ENCODE peak calls at places on chromosomes 1 and 21, in nine cellular contexts. D, Y, M, P, L, T, H, R and O are unnamed samples.

GRCh38 chr1:234486858-234487830 is 8.2 kb upstream of the TARBP1 start:
- DNase-seq in H (no peak), D (peak), Y (no peak), P (peak), L (peak), R (peak), T (no peak), M (no peak), O (peak)

GRCh38 chr1:183764981-183765380 is 39.9 kb upstream of the RGL1 start:
- DNase-seq in P (no peak), T (no peak), D (no peak), L (peak), H (no peak), M (no peak), R (peak), Y (no peak), O (no peak)

GRCh38 chr21:45887121-45887611 is 94.4 kb upstream of the COL6A1 start:
- DNase-seq in H (no peak), P (no peak), T (no peak), L (peak), M (no peak), D (no peak), Y (no peak), R (no peak), O (no peak)

GRCh38 chr1:158022554-158023278 is 29.3 kb downstream of the KIRREL1 start:
- DNase-seq in P (no peak), L (no peak), H (no peak), T (no peak), R (no peak), D (no peak), Y (peak), M (no peak), O (no peak)

GRCh38 chr1:77759090-77760028 is at the start of gene USP33:
- DNase-seq in D (peak), L (peak), P (peak), R (peak), T (peak), H (peak), Y (peak), M (peak), O (no peak)

GRCh38 chr1:39755965-39756659 is 15.0 kb downstream of the OXCT2 start:
- DNase-seq in D (no peak), T (peak), L (no peak), H (no peak), Y (no peak), P (no peak), M (no peak), R (no peak), O (no peak)

GRCh38 chr21:28066051-28066450 is 926.6 kb downstream of the LTN1 start:
- DNase-seq in R (peak), H (no peak), D (no peak), M (no peak), T (no peak), Y (no peak), P (no peak), L (no peak), O (no peak)

GRCh38 chr1:101174722-101175121 is 62.1 kb upstream of the S1PR1 start:
- DNase-seq in L (peak), H (no peak), Y (no peak), P (no peak), M (no peak), D (peak), T (no peak), R (peak), O (no peak)

GRCh38 chr1:232207089-232207723 is 422.7 kb downstream of the SIPA1L2 start:
- DNase-seq in M (no peak), L (no peak), P (no peak), T (no peak), D (no peak), Y (no peak), R (no peak), H (no peak), O (no peak)

GRCh38 chr1:33637846-33638440 is 165.5 kb downstream of the ZSCAN20 start:
- DNase-seq in Y (no peak), D (no peak), H (no peak), M (no peak), R (no peak), P (peak), T (peak), L (no peak), O (no peak)

GRCh38 chr1:43936470-43937151 is 3.0 kb downstream of the ARTN start:
- DNase-seq in P (no peak), R (peak), D (no peak), H (peak), Y (no peak), L (no peak), T (no peak), M (no peak), O (no peak)

GRCh38 chr1:8847990-8848389 is 30.5 kb downstream of the ENO1 start:
- DNase-seq in Y (no peak), L (no peak), M (no peak), P (no peak), R (no peak), T (no peak), D (no peak), H (no peak), O (no peak)

GRCh38 chr1:239274242-239274830 is 112.0 kb upstream of the CHRM3 start:
- DNase-seq in R (no peak), Y (no peak), D (no peak), T (no peak), P (no peak), M (no peak), H (no peak), L (no peak), O (no peak)

GRCh38 chr1:235791532-235792060 is 75.1 kb downstream of the LYST start:
- DNase-seq in T (no peak), D (no peak), Y (no peak), H (no peak), M (no peak), L (no peak), P (no peak), R (no peak), O (no peak)

GRCh38 chr21:43369124-43369523 is 57.8 kb downstream of the SIK1 start:
- DNase-seq in T (no peak), L (no peak), M (no peak), D (no peak), Y (no peak), H (no peak), P (peak), R (peak), O (no peak)

GRCh38 chr1:91440845-91441244 is 36.2 kb upstream of the HFM1 start:
- DNase-seq in R (peak), H (no peak), D (no peak), L (peak), T (no peak), P (no peak), Y (no peak), M (no peak), O (no peak)

GRCh38 chr1:183244466-183244865 is 58.4 kb downstream of the LAMC2 start:
- DNase-seq in H (peak), R (peak), D (no peak), T (peak), M (no peak), Y (no peak), L (no peak), P (peak), O (peak)

GRCh38 chr1:21783679-21784603 is 992 bp upstream of the USP48 start:
- DNase-seq in T (no peak), Y (peak), P (peak), L (peak), H (peak), R (peak), D (peak), M (no peak), O (peak)

GRCh38 chr1:179745131-179745611 is 2.1 kb downstream of the FAM163A start:
- DNase-seq in D (no peak), P (no peak), T (no peak), Y (no peak), L (no peak), H (no peak), R (no peak), M (no peak), O (no peak)

GRCh38 chr1:159532922-159533321 is 2.9 kb downstream of the OR10J5 start:
- DNase-seq in H (no peak), P (no peak), D (no peak), M (no peak), L (no peak), Y (no peak), R (peak), T (no peak), O (no peak)

GRCh38 chr1:15974855-15975254 is 1.0 kb downstream of the ZBTB17 start:
- DNase-seq in L (no peak), T (no peak), Y (no peak), M (no peak), D (no peak), R (no peak), H (no peak), P (no peak), O (no peak)

GRCh38 chr1:24379733-24380315 is 33.8 kb downstream of the STPG1 start:
- DNase-seq in T (peak), R (peak), P (no peak), Y (no peak), D (no peak), M (no peak), H (no peak), L (no peak), O (no peak)

GRCh38 chr1:184691719-184692324 is 62.8 kb downstream of the EDEM3 start:
- DNase-seq in P (no peak), R (peak), T (no peak), M (no peak), H (no peak), D (peak), L (peak), Y (no peak), O (peak)

GRCh38 chr1:209583408-209583807 is at the start of gene CAMK1G:
- DNase-seq in T (no peak), P (no peak), D (no peak), L (peak), Y (no peak), R (peak), H (no peak), M (no peak), O (peak)

GRCh38 chr1:16202281-16203210 is 9.9 kb downstream of the ARHGEF19 start:
- DNase-seq in R (no peak), P (no peak), M (no peak), D (no peak), Y (no peak), H (no peak), T (no peak), L (no peak), O (no peak)

GRCh38 chr1:92843046-92843423 is 11.2 kb downstream of the RPL5 start:
- DNase-seq in D (no peak), M (no peak), L (no peak), T (no peak), H (no peak), R (no peak), Y (no peak), P (no peak), O (no peak)

GRCh38 chr1:58854576-58854975 is 70.7 kb upstream of the JUN start:
- DNase-seq in R (no peak), M (no peak), L (no peak), D (no peak), Y (no peak), T (no peak), P (no peak), H (no peak), O (no peak)

GRCh38 chr1:224932607-224933249 is 3.3 kb downstream of the DNAH14 start:
- DNase-seq in D (no peak), M (no peak), P (no peak), L (no peak), H (no peak), R (no peak), T (no peak), Y (no peak), O (no peak)

GRCh38 chr1:16072616-16073484 is 601 bp downstream of the FAM131C start:
- DNase-seq in D (no peak), P (no peak), L (no peak), M (no peak), Y (no peak), R (no peak), H (no peak), T (no peak), O (no peak)

GRCh38 chr1:167935252-167936067 is 1.0 kb upstream of the DCAF6 start:
- DNase-seq in L (peak), R (peak), T (peak), H (no peak), M (no peak), P (peak), D (peak), Y (peak), O (no peak)

GRCh38 chr1:180838535-180838934 is 74.2 kb upstream of the KIAA1614 start:
- DNase-seq in T (no peak), L (no peak), D (no peak), R (no peak), M (no peak), Y (no peak), P (no peak), H (no peak), O (no peak)

GRCh38 chr1:226725870-226726212 is 13.2 kb downstream of the ITPKB start:
- DNase-seq in T (no peak), L (no peak), R (no peak), H (no peak), P (no peak), D (no peak), M (no peak), Y (no peak), O (no peak)

GRCh38 chr1:147292012-147292411 is 49.5 kb downstream of the CHD1L start:
- DNase-seq in L (peak), H (no peak), R (peak), M (no peak), T (no peak), Y (no peak), P (no peak), D (peak), O (peak)

GRCh38 chr1:89635825-89636815 is 3.2 kb downstream of the LRRC8C start:
- DNase-seq in Y (no peak), R (peak), H (no peak), T (no peak), D (no peak), P (no peak), L (peak), M (no peak), O (no peak)

GRCh38 chr1:226312065-226312464 is 3.1 kb upstream of the LIN9 start:
- DNase-seq in R (no peak), M (no peak), D (no peak), Y (no peak), T (no peak), H (no peak), L (no peak), P (no peak), O (no peak)

GRCh38 chr1:160621633-160622413 is 25.0 kb downstream of the SLAMF1 start:
- DNase-seq in M (no peak), Y (no peak), D (no peak), T (no peak), L (no peak), P (no peak), H (no peak), R (no peak), O (no peak)

GRCh38 chr1:107339775-107340174 is 198.9 kb downstream of the NTNG1 start:
- DNase-seq in T (no peak), H (no peak), D (no peak), M (no peak), P (no peak), Y (no peak), L (no peak), R (no peak), O (no peak)

GRCh38 chr21:22346576-22346975 is 1348.4 kb downstream of the NCAM2 start:
- DNase-seq in T (no peak), L (no peak), R (no peak), P (no peak), D (no peak), Y (no peak), H (no peak), M (no peak), O (no peak)

GRCh38 chr21:35053356-35054096 is 4.4 kb upstream of the RUNX1 start:
- DNase-seq in R (no peak), M (no peak), Y (no peak), P (no peak), H (no peak), L (no peak), D (no peak), T (no peak), O (no peak)
- TF ChIP-seq CTCF in R (no peak), M (no peak), Y (no peak), P (no peak), H (no peak), L (no peak), D (peak), T (no peak), O (peak)

GRCh38 chr1:19232526-19232851 is 18.8 kb downstream of the EMC1 start:
- DNase-seq in H (no peak), T (peak), M (no peak), L (peak), Y (no peak), R (no peak), P (peak), D (peak), O (peak)
- TF ChIP-seq CTCF in H (peak), T (no peak), M (no peak), L (peak), Y (no peak), R (no peak), P (no peak), D (peak), O (peak)

DNA sequence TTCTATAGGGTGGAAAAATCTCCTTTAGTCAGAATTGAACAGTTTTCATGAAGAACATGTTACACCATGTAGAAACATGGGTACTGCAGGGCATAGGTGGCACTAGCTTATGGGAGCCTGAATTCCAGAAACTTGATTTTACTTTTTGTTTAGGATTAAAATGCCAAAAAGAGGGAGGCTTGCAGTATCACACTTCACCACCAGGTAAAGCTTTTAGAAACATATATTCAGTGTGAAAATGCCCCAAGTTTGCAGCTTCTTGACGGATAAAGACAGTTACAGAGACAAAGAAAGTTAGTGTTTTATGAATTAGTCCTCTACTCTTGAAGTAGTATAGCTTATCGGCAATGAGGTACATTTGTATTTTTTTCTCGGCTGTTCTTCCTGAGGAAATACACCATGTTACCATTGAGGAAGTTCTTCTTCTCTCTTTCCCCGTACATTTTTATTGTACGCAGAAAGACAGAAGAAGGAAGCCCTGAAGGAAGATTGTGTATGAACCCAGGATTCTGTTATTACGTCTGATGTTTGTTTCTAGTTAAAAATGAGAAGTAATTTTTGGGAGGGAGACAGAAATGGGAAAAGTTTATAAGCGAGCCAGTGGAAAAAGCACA is 66.1 kb downstream of the PBX1 start:
- DNase-seq in M (no peak), Y (no peak), D (no peak), H (no peak), R (peak), P (no peak), L (no peak), T (no peak), O (no peak)
- TF ChIP-seq CTCF in M (peak), Y (no peak), D (peak), H (peak), R (peak), P (peak), L (peak), T (no peak), O (peak)

GRCh38 chr1:912740-913301 is 10.9 kb upstream of the SAMD11 start:
- DNase-seq in H (peak), Y (peak), T (peak), M (no peak), P (peak), L (no peak), R (peak), D (no peak), O (no peak)
- TF ChIP-seq CTCF in H (no peak), Y (no peak), T (no peak), M (peak), P (peak), L (peak), R (peak), D (peak), O (no peak)

GRCh38 chr1:228669401-228669695 is 65.9 kb upstream of the RHOU start:
- DNase-seq in D (no peak), P (no peak), T (no peak), H (no peak), L (no peak), M (no peak), R (no peak), Y (no peak), O (no peak)

GRCh38 chr1:228667224-228667623 is 68.1 kb upstream of the RHOU start:
- DNase-seq in T (no peak), L (no peak), Y (no peak), H (no peak), M (no peak), D (no peak), P (no peak), R (no peak), O (no peak)

GRCh38 chr1:228666686-228667085 is 68.6 kb upstream of the RHOU start:
- DNase-seq in R (no peak), M (no peak), P (no peak), Y (no peak), L (no peak), D (no peak), H (no peak), T (no peak), O (no peak)

GRCh38 chr1:228668553-228669400 is 66.5 kb upstream of the RHOU start:
- DNase-seq in H (no peak), Y (no peak), T (no peak), R (peak), M (no peak), P (no peak), D (no peak), L (no peak), O (peak)

DNA sequence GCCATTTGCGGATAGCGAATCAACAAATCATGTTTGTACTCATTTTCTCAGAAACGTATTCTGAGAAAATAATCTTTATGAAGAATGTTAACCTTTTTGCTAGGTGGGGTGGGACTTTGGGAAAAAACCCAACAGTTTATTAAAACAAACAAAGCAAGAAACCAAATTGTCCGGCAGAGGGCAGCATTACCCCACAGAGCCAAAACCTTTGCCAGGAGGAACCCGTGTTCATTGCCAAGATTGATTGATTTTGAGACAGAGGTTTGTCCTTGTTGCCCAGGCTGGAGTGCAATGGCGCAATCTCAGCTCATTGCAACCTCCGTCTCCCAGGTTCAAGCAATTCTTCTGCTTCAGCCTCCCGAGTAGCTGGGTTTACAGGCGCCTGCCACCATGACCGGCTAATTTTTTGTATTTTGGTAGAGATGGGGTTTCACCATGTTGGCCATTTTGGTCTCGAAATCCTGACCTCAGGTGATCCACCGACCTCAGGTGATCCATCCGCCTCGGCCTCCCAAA is 70.8 kb upstream of the RHOU start:
- DNase-seq in P (peak), Y (peak), R (peak), D (peak), T (peak), M (no peak), H (peak), L (peak), O (no peak)
- TF ChIP-seq CTCF in P (peak), Y (peak), R (peak), D (peak), T (peak), M (peak), H (peak), L (peak), O (peak)